ENCODE peak calls at places on chromosomes 6 and 20, in ten cellular contexts. P, Y, A, U, V, W, X, O, I and R are unnamed samples.

GRCh38 chr6:170516783-170517616 is 36.1 kb downstream of the PSMB1 start:
- DNase-seq in P (peak), Y (peak), A (peak), U (peak), V (peak), W (peak), X (peak), O (peak), I (peak), R (peak)

GRCh38 chr20:6882911-6883310 is 115.4 kb downstream of the BMP2 start:
- DNase-seq in P (no peak), Y (no peak), A (no peak), U (no peak), V (no peak), W (peak), X (no peak), O (no peak), I (peak), R (no peak)

GRCh38 chr6:104813552-104813951 is 46.2 kb downstream of the HACE1 start:
- DNase-seq in P (no peak), Y (no peak), A (no peak), U (no peak), V (no peak), W (no peak), X (no peak), O (no peak), I (no peak), R (no peak)

GRCh38 chr20:61267241-61267640 is 15.2 kb downstream of the CDH4 start:
- DNase-seq in P (no peak), Y (no peak), A (no peak), U (no peak), V (no peak), W (no peak), X (no peak), O (no peak), I (no peak), R (no peak)

GRCh38 chr20:64233725-64234124 is 21.8 kb upstream of the PCMTD2 start:
- DNase-seq in P (peak), Y (peak), A (no peak), U (no peak), V (no peak), W (no peak), X (no peak), O (no peak), I (no peak), R (no peak)

GRCh38 chr6:135572051-135572450 is 74.5 kb upstream of the AHI1 start:
- DNase-seq in P (no peak), Y (no peak), A (no peak), U (no peak), V (no peak), W (no peak), X (no peak), O (no peak), I (no peak), R (no peak)

GRCh38 chr6:168418151-168418551 is 22.8 kb upstream of the SMOC2 start:
- DNase-seq in P (no peak), Y (no peak), A (no peak), U (no peak), V (no peak), W (no peak), X (no peak), O (no peak), I (no peak), R (no peak)

GRCh38 chr6:19736066-19736465 is 101.1 kb upstream of the ID4 start:
- DNase-seq in P (no peak), Y (no peak), A (no peak), U (no peak), V (no peak), W (no peak), X (peak), O (no peak), I (peak), R (no peak)

GRCh38 chr6:90076471-90076870 is 182.2 kb downstream of the GJA10 start:
- DNase-seq in P (no peak), Y (no peak), A (no peak), U (no peak), V (no peak), W (no peak), X (no peak), O (no peak), I (no peak), R (no peak)